ENCODE peak calls at places on chromosomes 6 and 20, in ten cellular contexts. P is caudate nucleus; D is heart right ventricle; F is stimulated activated CD8-positive, alpha-beta memory T cell treated with anti-CD3 and anti-CD28 coated beads, Interleukin-15, amount 100 ng/mL, for 24 hours; T is B cell; Q is HFF-Myc; A is fibroblast of pulmonary artery; R is glutamatergic neuron; O is myocyte; N is AG09309. E is an unnamed sample.

GRCh38 chr6:113833537-113833936 is 23.6 kb upstream of the MARCKS start:
- DNase-seq in P (no peak), D (no peak), F (no peak), T (no peak), Q (no peak), A (peak; percentile 57), R (no peak), O (no peak), N (no peak), E (no peak)

GRCh38 chr20:24060851-24061590 is 72.4 kb upstream of the GGTLC1 start:
- DNase-seq in P (no peak), D (no peak), F (no peak), T (no peak), Q (no peak), A (no peak), R (no peak), O (no peak), N (no peak), E (no peak)

GRCh38 chr6:45479834-45480696 is 102.3 kb upstream of the SUPT3H start:
- DNase-seq in P (no peak), D (no peak), F (no peak), T (no peak), Q (peak; percentile 43), A (peak; percentile 73), R (no peak), O (peak; percentile 42), N (peak; percentile 78), E (no peak)

GRCh38 chr20:10412591-10413408 is 21.2 kb downstream of the MKKS start:
- DNase-seq in P (no peak), D (no peak), F (no peak), T (no peak), Q (no peak), A (peak; percentile 23), R (no peak), O (peak; percentile 12), N (no peak), E (no peak)

GRCh38 chr20:45372646-45373352 is 5.3 kb downstream of the TP53TG5 start:
- DNase-seq in P (peak; percentile 59), D (no peak), F (no peak), T (no peak), Q (no peak), A (no peak), R (no peak), O (peak; percentile 69), N (no peak), E (no peak)

GRCh38 chr20:23294671-23295070 is 55.9 kb upstream of the NXT1 start:
- DNase-seq in P (no peak), D (no peak), F (no peak), T (no peak), Q (no peak), A (no peak), R (no peak), O (no peak), N (no peak), E (no peak)

GRCh38 chr6:85449388-85449817 is 480 bp upstream of the NT5E start:
- DNase-seq in P (no peak), D (peak; percentile 20), F (no peak), T (peak; percentile 50), Q (no peak), A (peak; percentile 70), R (no peak), O (peak; percentile 81), N (peak; percentile 39), E (no peak)

GRCh38 chr20:32155017-32155965 is 45.8 kb downstream of the TM9SF4 start:
- DNase-seq in P (no peak), D (peak; percentile 84), F (no peak), T (no peak), Q (peak; percentile 38), A (peak; percentile 97), R (peak; percentile 75), O (peak; percentile 93), N (peak; percentile 35), E (peak; percentile 57)

GRCh38 chr6:127768745-127769144 is 132.1 kb downstream of the THEMIS start:
- DNase-seq in P (no peak), D (no peak), F (no peak), T (no peak), Q (no peak), A (no peak), R (no peak), O (no peak), N (no peak), E (no peak)

GRCh38 chr20:43446361-43446879 is 11.3 kb upstream of the SRSF6 start:
- DNase-seq in P (no peak), D (no peak), F (no peak), T (no peak), Q (peak; percentile 49), A (no peak), R (no peak), O (no peak), N (no peak), E (no peak)

GRCh38 chr20:32158943-32159660 is 48.4 kb downstream of the PLAGL2 start:
- DNase-seq in P (no peak), D (no peak), F (no peak), T (no peak), Q (no peak), A (peak; percentile 9), R (peak; percentile 10), O (no peak), N (no peak), E (no peak)

GRCh38 chr6:87465041-87465440 is 7.7 kb upstream of the SLC35A1 start:
- DNase-seq in P (no peak), D (no peak), F (no peak), T (no peak), Q (no peak), A (peak; percentile 5), R (no peak), O (no peak), N (no peak), E (no peak)

E was measured in omental fat pad.